ENCODE peak calls at places on chromosomes 16 and 17, in four cellular contexts. B, J, H and L are unnamed samples.

GRCh38 chr17:60421273-60422161 is 772 bp upstream of the CHCT1 start:
- DNase-seq in B (peak), J (peak), H (peak), L (peak)

GRCh38 chr17:74833501-74834361 is 26.0 kb downstream of the GRIN2C start:
- DNase-seq in B (no peak), J (peak), H (no peak), L (no peak)

GRCh38 chr17:50199211-50199633 is 2.2 kb downstream of the COL1A1 start:
- DNase-seq in B (no peak), J (no peak), H (no peak), L (no peak)

GRCh38 chr17:82927311-82927660 is 87.5 kb upstream of the ZNF750 start:
- DNase-seq in B (no peak), J (no peak), H (no peak), L (no peak)

GRCh38 chr16:17343028-17343427 is 127.7 kb downstream of the XYLT1 start:
- DNase-seq in B (no peak), J (peak), H (no peak), L (no peak)

GRCh38 chr17:43155666-43156065 is 15.3 kb upstream of the NBR1 start:
- DNase-seq in B (no peak), J (no peak), H (no peak), L (no peak)

GRCh38 chr17:78225088-78225865 is 6.2 kb upstream of the TMEM235 start:
- DNase-seq in B (no peak), J (no peak), H (no peak), L (no peak)

GRCh38 chr16:86975445-86975844 is 341.7 kb downstream of the C16orf95 start:
- DNase-seq in B (no peak), J (no peak), H (no peak), L (no peak)

GRCh38 chr16:89153848-89154271 is 17.7 kb upstream of the CDH15 start:
- DNase-seq in B (peak), J (no peak), H (no peak), L (no peak)

GRCh38 chr16:57694556-57695377 is at the start of gene DRC7:
- DNase-seq in B (no peak), J (peak), H (peak), L (no peak)

GRCh38 chr17:32525116-32525515 is 38.3 kb downstream of the CDK5R1 start:
- DNase-seq in B (no peak), J (no peak), H (no peak), L (no peak)

GRCh38 chr17:8153550-8153956 is 1.3 kb upstream of the PER1 start:
- DNase-seq in B (no peak), J (peak), H (peak), L (no peak)

GRCh38 chr17:80957461-80957941 is 34.1 kb upstream of the CHMP6 start:
- DNase-seq in B (no peak), J (no peak), H (no peak), L (no peak)

DNA sequence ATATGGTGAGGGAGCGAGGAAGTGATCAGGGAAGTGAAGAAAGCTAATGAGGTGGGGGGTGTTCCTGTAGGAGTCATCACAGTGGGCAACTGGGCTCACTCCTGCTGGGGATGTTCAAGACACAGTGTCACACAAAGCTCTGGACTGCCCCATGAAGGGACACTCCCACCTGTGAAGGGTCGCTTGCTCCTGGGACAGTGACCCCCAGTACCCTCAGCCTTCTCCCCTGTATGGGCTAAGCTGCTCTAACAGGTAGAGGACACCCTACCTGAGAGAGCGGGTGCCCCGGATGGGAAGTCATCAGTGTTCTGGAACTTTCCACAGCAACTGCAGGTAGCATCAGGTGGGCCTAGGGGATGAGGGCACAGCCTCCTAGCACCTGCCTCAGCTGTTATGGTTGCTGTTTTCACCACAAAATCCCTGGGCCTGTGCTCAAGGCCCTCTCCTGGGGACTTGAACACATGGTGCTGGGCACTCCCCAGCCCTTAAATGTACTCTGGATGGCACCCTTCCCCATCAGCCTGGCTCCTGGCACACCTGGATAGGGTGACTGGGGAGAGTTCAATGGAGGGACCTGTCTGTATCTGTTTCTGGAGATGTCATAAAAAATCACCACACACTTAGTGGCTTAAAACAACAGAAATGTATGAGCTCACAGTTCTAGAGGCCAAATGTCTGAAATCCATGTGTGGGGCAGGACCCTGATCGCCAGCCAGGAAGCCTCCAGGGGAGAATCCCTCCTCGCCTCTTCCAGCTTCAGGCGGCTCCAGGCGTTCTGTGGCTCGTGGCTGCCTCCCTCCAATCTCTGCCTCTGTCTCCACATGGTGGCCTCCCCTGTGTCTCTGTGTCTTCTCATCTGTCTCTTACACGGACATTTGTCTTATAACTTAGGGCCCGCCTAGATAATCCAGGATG is 104.0 kb upstream of the CDH5 start:
- DNase-seq in B (no peak), J (no peak), H (no peak), L (no peak)
- TF ChIP-seq POLR2A in B (no peak), J (no peak), H (no peak), L (no peak)

GRCh38 chr17:40551874-40552768 is 13.2 kb downstream of the CCR7 start:
- DNase-seq in B (no peak), J (peak), H (peak), L (no peak)

GRCh38 chr17:40551091-40551873 is 14.0 kb downstream of the CCR7 start:
- DNase-seq in B (no peak), J (peak), H (peak), L (peak)

GRCh38 chr17:40548982-40549680 is 16.1 kb downstream of the CCR7 start:
- DNase-seq in B (no peak), J (peak), H (peak), L (peak)

GRCh38 chr17:40548491-40548981 is 16.7 kb downstream of the CCR7 start:
- DNase-seq in B (no peak), J (no peak), H (peak), L (peak)

DNA sequence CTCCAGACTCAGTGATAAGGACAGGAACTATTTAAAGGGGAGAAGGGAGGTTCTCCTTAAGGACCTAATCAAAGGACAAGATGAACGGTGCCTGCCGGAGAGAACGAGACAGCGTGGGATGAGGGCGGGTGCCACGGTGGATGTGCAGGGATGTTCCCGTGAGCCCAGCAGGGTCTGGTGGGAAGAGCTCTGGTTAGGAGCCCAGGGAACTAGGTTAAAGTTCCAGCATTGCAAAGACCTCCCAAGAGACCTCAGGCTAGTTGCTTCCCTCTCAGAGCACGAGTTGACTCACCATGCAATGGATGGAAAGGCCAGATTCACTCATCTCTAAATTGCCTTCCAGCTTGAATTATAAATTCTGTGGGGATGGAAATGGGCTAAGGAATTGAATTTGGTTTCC is 14.7 kb downstream of the CCR7 start:
- DNase-seq in B (no peak), J (peak), H (peak), L (peak)
- TF ChIP-seq POLR2AphosphoS5 in B (no peak), J (peak), H (peak), L (peak)

GRCh38 chr17:20995873-20996723 is 46.7 kb downstream of the USP22 start:
- DNase-seq in B (no peak), J (peak), H (no peak), L (no peak)
- H3K27ac ChIP-seq in B (no peak), J (no peak), H (no peak), L (no peak)

DNA sequence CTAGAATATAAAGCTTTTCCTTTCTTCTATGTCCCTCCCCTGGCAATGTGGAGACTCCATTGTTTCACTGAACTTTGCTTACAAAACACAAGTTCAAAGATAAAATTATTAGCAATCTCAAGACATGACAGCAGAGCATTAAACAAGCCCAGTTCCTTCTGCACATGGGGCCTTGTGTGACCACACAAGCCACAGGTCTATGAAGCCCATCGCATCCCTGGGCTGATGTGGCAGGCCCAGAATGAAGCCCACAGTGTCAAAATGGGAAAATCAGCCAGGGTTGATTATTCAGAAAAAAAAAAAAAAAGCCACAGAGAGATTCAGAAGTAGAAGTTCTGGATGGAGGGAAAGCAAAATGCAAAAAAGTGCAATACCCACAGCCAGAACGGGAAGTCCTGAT is 13.0 kb upstream of the SLC39A11 start:
- DNase-seq in B (no peak), J (no peak), H (no peak), L (no peak)
- TF ChIP-seq POLR2A in B (no peak), J (no peak), H (no peak), L (no peak)

GRCh38 chr16:30068750-30069574 is 3.4 kb downstream of the ALDOA start:
- DNase-seq in B (no peak), J (peak), H (no peak), L (no peak)
- TF ChIP-seq POLR2AphosphoS5 in B (no peak), J (no peak), H (no peak), L (no peak)

DNA sequence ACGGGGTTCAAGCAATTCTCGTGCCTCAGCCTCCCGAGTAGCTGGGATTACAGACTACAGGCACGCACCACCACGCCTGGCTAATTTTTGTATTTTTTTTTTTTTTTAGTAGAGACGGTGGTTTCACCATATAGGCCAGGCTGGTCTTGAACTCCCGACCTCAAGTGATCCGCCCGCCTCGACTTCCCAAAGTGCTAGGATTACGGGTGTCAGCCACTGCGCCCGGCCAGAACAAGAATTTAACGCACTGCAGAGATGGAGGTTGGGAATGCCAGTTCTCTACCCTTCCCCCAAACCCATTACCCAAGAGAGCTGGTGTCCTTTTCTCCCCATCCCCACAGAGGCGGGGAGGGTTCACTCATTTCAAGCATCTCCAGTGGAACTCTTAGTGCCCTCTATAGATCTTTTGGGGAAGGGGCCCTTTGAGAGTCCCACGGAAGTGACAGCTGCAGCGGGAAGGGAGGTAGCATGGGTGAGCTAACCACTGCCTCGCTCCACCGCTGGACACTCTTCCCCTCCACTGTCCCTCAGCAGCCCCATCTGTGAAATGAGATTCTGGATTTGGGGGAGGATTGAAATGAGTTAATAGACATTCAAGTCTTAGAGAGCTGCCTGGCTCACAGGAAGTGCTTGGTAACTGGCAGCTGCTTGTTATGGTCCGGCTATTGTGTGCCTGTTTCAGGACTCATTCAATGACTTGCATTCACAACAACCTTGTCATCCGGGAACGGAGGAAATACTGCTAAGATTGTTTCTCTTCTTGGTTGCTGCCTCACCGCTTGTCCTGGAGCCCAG is 3.5 kb upstream of the UBALD2 start:
- DNase-seq in B (no peak), J (no peak), H (no peak), L (no peak)
- H3K27ac ChIP-seq in B (peak), J (peak), H (peak), L (peak)